ENCODE peak calls at places on chromosomes 2 and 18, in eight cellular contexts. K, N, D, E, J, W, H and A are unnamed samples.

GRCh38 chr2:127535941-127536340 is 458 bp downstream of the MYO7B start:
- DNase-seq in W (no peak), D (no peak), E (no peak), K (no peak), N (no peak), J (no peak), H (no peak), A (no peak)

GRCh38 chr2:230423851-230424458 is 8.0 kb downstream of the SP100 start:
- DNase-seq in W (no peak), N (no peak), D (no peak), K (no peak), E (no peak), J (no peak), H (no peak), A (no peak)

GRCh38 chr2:228957075-228957474 is 314.0 kb downstream of the PID1 start:
- DNase-seq in D (no peak), E (no peak), H (no peak), N (no peak), J (no peak), W (no peak), K (no peak), A (no peak)

GRCh38 chr18:43278401-43278800 is 1.1 kb upstream of the SYT4 start:
- DNase-seq in E (no peak), J (no peak), D (no peak), W (no peak), K (no peak), N (no peak), H (no peak), A (no peak)

GRCh38 chr18:32095156-32095555 is 3.5 kb downstream of the RNF138 start:
- DNase-seq in W (no peak), J (no peak), D (no peak), N (no peak), E (no peak), K (no peak), H (no peak), A (no peak)

GRCh38 chr2:151357359-151357758 is at the start of gene TNFAIP6:
- DNase-seq in E (peak; percentile 94), W (peak; percentile 88), J (peak; percentile 31), H (no peak), D (no peak), N (no peak), K (no peak), A (no peak)

GRCh38 chr18:22613788-22614187 is 196.1 kb upstream of the CTAGE1 start:
- DNase-seq in W (no peak), J (no peak), H (no peak), N (no peak), D (no peak), K (no peak), E (peak; percentile 39), A (no peak)

GRCh38 chr2:58976374-58977055 is 735.4 kb upstream of the FANCL start:
- DNase-seq in E (no peak), J (no peak), D (no peak), K (no peak), H (no peak), N (no peak), W (no peak), A (no peak)

GRCh38 chr2:46847185-46847710 is 68.4 kb downstream of the MCFD2 start:
- DNase-seq in N (no peak), E (peak; percentile 95), D (no peak), K (no peak), J (peak; percentile 98), W (peak; percentile 98), H (peak; percentile 99), A (no peak)

GRCh38 chr2:45664635-45665269 is 13.3 kb downstream of the PRKCE start:
- DNase-seq in N (no peak), W (no peak), K (no peak), D (no peak), E (no peak), H (no peak), J (no peak), A (peak; percentile 45)

GRCh38 chr2:38740851-38741541 is 10.2 kb downstream of the SRSF7 start:
- DNase-seq in K (peak; percentile 35), N (no peak), E (no peak), J (no peak), W (peak; percentile 33), D (no peak), H (no peak), A (no peak)

GRCh38 chr2:28689764-28690163 is 61.9 kb upstream of the PPP1CB start:
- DNase-seq in E (no peak), W (no peak), N (no peak), K (no peak), J (no peak), D (no peak), H (no peak), A (no peak)

GRCh38 chr2:226720948-226721347 is 78.7 kb downstream of the IRS1 start:
- DNase-seq in E (no peak), H (no peak), D (peak; percentile 82), K (no peak), J (no peak), W (no peak), N (no peak), A (no peak)

GRCh38 chr2:106065268-106065982 is 128.7 kb downstream of the UXS1 start:
- DNase-seq in D (peak; percentile 59), H (no peak), K (no peak), N (no peak), E (no peak), W (no peak), J (no peak), A (no peak)

GRCh38 chr2:288002-288742 is at the start of gene ALKAL2:
- DNase-seq in D (peak; percentile 77), J (peak; percentile 48), N (no peak), E (no peak), H (no peak), K (peak; percentile 52), W (no peak), A (peak; percentile 42)

GRCh38 chr2:80365762-80366161 is 61.2 kb upstream of the LRRTM1 start:
- DNase-seq in J (no peak), K (no peak), H (no peak), N (no peak), E (no peak), W (no peak), D (no peak), A (no peak)

GRCh38 chr2:106990307-106990706 is 104.3 kb upstream of the ST6GAL2 start:
- DNase-seq in E (peak; percentile 66), H (no peak), N (no peak), W (no peak), D (no peak), J (no peak), K (no peak), A (no peak)

GRCh38 chr2:88903744-88904353 is 212.4 kb downstream of the RPIA start:
- DNase-seq in E (no peak), H (no peak), W (peak; percentile 51), K (no peak), N (no peak), D (no peak), J (no peak), A (peak; percentile 2)

GRCh38 chr18:36813111-36813752 is 15.6 kb downstream of the TPGS2 start:
- DNase-seq in J (no peak), H (no peak), N (no peak), W (no peak), D (no peak), K (no peak), E (no peak), A (no peak)

GRCh38 chr2:163715199-163715598 is 20.6 kb downstream of the FIGN start:
- DNase-seq in D (no peak), W (no peak), K (no peak), N (no peak), J (no peak), H (no peak), E (no peak), A (no peak)

GRCh38 chr2:120772261-120772660 is 36.6 kb downstream of the GLI2 start:
- DNase-seq in D (peak; percentile 49), N (peak; percentile 63), E (no peak), W (no peak), H (peak; percentile 47), J (no peak), K (no peak), A (no peak)

GRCh38 chr2:238167344-238167715 is 8.6 kb downstream of the ERFE start:
- DNase-seq in E (no peak), W (no peak), K (no peak), J (no peak), N (no peak), H (no peak), D (peak; percentile 38), A (no peak)

GRCh38 chr2:238169021-238169707 is 10.4 kb downstream of the ERFE start:
- DNase-seq in N (no peak), E (peak; percentile 80), W (peak; percentile 87), D (no peak), H (peak; percentile 84), J (peak; percentile 73), K (peak; percentile 23), A (no peak)

GRCh38 chr2:238166391-238167343 is 7.9 kb downstream of the ERFE start:
- DNase-seq in D (peak; percentile 43), K (no peak), W (no peak), H (no peak), N (peak; percentile 69), J (peak; percentile 9), E (no peak), A (no peak)

GRCh38 chr2:238168196-238168815 is 9.5 kb downstream of the ERFE start:
- DNase-seq in E (no peak), W (no peak), D (no peak), J (no peak), K (peak; percentile 22), N (no peak), H (no peak), A (no peak)

GRCh38 chr2:238167761-238168160 is 9.0 kb downstream of the ERFE start:
- DNase-seq in K (no peak), W (no peak), N (no peak), J (no peak), E (no peak), D (peak; percentile 38), H (peak; percentile 63), A (peak; percentile 34)
- TF ChIP-seq CTCF in K (no peak), W (no peak), N (no peak), J (no peak), E (no peak), D (no peak), H (no peak), A (no peak)

GRCh38 chr2:19377717-19378116 is 19.3 kb upstream of the OSR1 start:
- DNase-seq in N (no peak), E (no peak), K (no peak), H (no peak), D (no peak), W (no peak), J (no peak), A (no peak)
- TF ChIP-seq CTCF in N (no peak), E (no peak), K (peak; percentile 29), H (no peak), D (peak; percentile 66), W (no peak), J (no peak), A (no peak)

DNA sequence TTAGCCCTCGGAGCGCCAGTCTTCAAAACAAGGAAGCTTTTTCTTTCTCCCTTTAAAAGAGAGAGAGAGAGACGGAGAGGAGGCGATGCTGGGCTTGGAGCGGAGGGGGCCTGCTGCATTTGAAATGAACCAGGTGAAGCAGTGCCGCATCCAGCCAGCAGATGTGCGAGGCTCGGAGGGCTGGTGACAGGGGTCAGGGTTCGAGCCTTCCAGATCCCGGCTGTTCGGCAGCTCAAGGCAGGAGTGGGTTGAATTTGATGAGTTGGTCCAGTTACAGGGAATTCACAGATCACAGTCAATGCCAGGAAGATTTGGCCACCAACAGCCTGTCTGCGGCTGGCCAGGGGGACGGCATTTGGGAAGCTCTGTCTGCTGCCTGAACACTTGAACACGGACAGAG is 48.6 kb downstream of the PTGR3 start:
- DNase-seq in E (no peak), N (no peak), J (no peak), D (peak; percentile 68), K (no peak), W (no peak), H (no peak), A (no peak)
- TF ChIP-seq CTCF in E (no peak), N (no peak), J (no peak), D (peak; percentile 11), K (no peak), W (no peak), H (no peak), A (no peak)

GRCh38 chr2:172226244-172227061 is 123.8 kb upstream of the DLX2 start:
- DNase-seq in H (no peak), N (no peak), W (no peak), D (no peak), J (no peak), E (no peak), K (no peak), A (no peak)
- TF ChIP-seq CTCF in H (peak; percentile 17), N (no peak), W (peak; percentile 23), D (peak; percentile 22), J (no peak), E (no peak), K (no peak), A (no peak)